ENCODE peak calls at places on chromosomes 2 and 18, in four cellular contexts. V is gastrocnemius medialis, F is T-helper 1 cell, E is NCI-H774. H is an unnamed sample.

GRCh38 chr18:332721-333513 is 65.1 kb upstream of the THOC1 start:
- DNase-seq in E (no peak), F (no peak), V (peak; percentile 35), H (no peak)

GRCh38 chr2:65030481-65030880 is 25.7 kb upstream of the CEP68 start:
- DNase-seq in E (no peak), F (no peak), V (no peak), H (no peak)

GRCh38 chr2:235270951-235271350 is 222.9 kb upstream of the AGAP1 start:
- DNase-seq in V (no peak), F (no peak), E (no peak), H (no peak)

GRCh38 chr2:179884193-179884592 is 22.8 kb upstream of the ZNF385B start:
- DNase-seq in F (no peak), E (no peak), V (no peak), H (no peak)

GRCh38 chr2:84939426-84940087 is 31.4 kb upstream of the KCMF1 start:
- DNase-seq in F (peak; percentile 66), E (no peak), V (no peak), H (no peak)

GRCh38 chr2:156098506-156098905 is 234.0 kb downstream of the NR4A2 start:
- DNase-seq in E (peak; percentile 30), V (no peak), F (no peak), H (no peak)

GRCh38 chr2:175837046-175837445 is 165.0 kb downstream of the LNPK start:
- DNase-seq in F (no peak), E (no peak), V (no peak), H (no peak)

GRCh38 chr18:40006553-40007073 is 1948.4 kb upstream of the PIK3C3 start:
- DNase-seq in F (no peak), E (no peak), V (no peak), H (no peak)

GRCh38 chr18:73597832-73598615 is 549.6 kb downstream of the FBXO15 start:
- DNase-seq in F (no peak), E (no peak), V (no peak), H (no peak)

GRCh38 chr2:25711641-25712369 is 38.4 kb upstream of the DTNB start:
- DNase-seq in F (no peak), V (no peak), E (no peak), H (no peak)